ENCODE peak calls at places on chromosomes 7 and 10, in nine cellular contexts. Q, J, A, V, M, Z, E, D and O are unnamed samples.

GRCh38 chr10:112139176-112139575 is 44.4 kb downstream of the GPAM start:
- DNase-seq in D (no peak), J (no peak), V (no peak), E (no peak), Z (no peak), A (no peak), M (no peak), Q (no peak), O (peak; percentile 30)

GRCh38 chr10:58023341-58024073 is 244.2 kb downstream of the IPMK start:
- DNase-seq in D (no peak), E (no peak), Q (no peak), A (peak; percentile 76), Z (peak; percentile 49), M (no peak), V (peak; percentile 57), J (no peak), O (no peak)

GRCh38 chr7:39490296-39490695 is 75.9 kb upstream of the YAE1 start:
- DNase-seq in Q (no peak), V (no peak), D (no peak), E (no peak), M (no peak), Z (no peak), J (no peak), A (no peak), O (no peak)

GRCh38 chr7:5695037-5695708 is 86.3 kb downstream of the RNF216 start:
- DNase-seq in A (peak; percentile 73), V (no peak), J (no peak), Z (peak; percentile 53), E (no peak), D (no peak), Q (peak; percentile 48), M (no peak), O (no peak)

GRCh38 chr10:108132303-108132702 is 967.8 kb upstream of the SORCS1 start:
- DNase-seq in V (no peak), A (no peak), M (no peak), D (no peak), J (no peak), Q (no peak), E (no peak), Z (no peak), O (no peak)

GRCh38 chr10:22219308-22219707 is 1.5 kb upstream of the EBLN1 start:
- DNase-seq in Z (no peak), A (peak; percentile 0), Q (no peak), E (no peak), D (no peak), V (no peak), M (no peak), J (no peak), O (no peak)

GRCh38 chr10:2508971-2509605 is 558.3 kb upstream of the PFKP start:
- DNase-seq in E (no peak), Q (no peak), A (no peak), Z (no peak), D (no peak), V (no peak), M (no peak), J (no peak), O (no peak)

GRCh38 chr10:87952612-87953011 is 89.2 kb downstream of the PTEN start:
- DNase-seq in J (no peak), D (no peak), V (no peak), M (no peak), Q (no peak), Z (no peak), A (no peak), E (no peak), O (no peak)

GRCh38 chr7:17545348-17545747 is 246.9 kb downstream of the AHR start:
- DNase-seq in J (no peak), Q (no peak), A (peak; percentile 54), E (no peak), Z (no peak), M (no peak), V (no peak), D (no peak), O (no peak)

GRCh38 chr7:2621061-2621828 is 10.5 kb upstream of the TTYH3 start:
- DNase-seq in E (no peak), V (no peak), A (peak; percentile 66), M (no peak), Z (no peak), Q (peak; percentile 77), J (peak; percentile 89), D (no peak), O (no peak)

GRCh38 chr7:39073432-39073831 is 95.7 kb downstream of the POU6F2 start:
- DNase-seq in D (no peak), Q (no peak), V (no peak), A (no peak), Z (no peak), E (no peak), J (peak; percentile 69), M (no peak), O (no peak)

GRCh38 chr7:10724449-10724848 is 249.2 kb upstream of the PHF14 start:
- DNase-seq in J (no peak), M (no peak), V (no peak), A (no peak), Z (no peak), E (no peak), D (no peak), Q (no peak), O (no peak)

GRCh38 chr10:14536269-14536903 is 205.7 kb upstream of the FRMD4A start:
- DNase-seq in D (no peak), E (no peak), V (no peak), A (peak; percentile 16), J (no peak), Q (no peak), M (no peak), Z (no peak), O (no peak)

DNA sequence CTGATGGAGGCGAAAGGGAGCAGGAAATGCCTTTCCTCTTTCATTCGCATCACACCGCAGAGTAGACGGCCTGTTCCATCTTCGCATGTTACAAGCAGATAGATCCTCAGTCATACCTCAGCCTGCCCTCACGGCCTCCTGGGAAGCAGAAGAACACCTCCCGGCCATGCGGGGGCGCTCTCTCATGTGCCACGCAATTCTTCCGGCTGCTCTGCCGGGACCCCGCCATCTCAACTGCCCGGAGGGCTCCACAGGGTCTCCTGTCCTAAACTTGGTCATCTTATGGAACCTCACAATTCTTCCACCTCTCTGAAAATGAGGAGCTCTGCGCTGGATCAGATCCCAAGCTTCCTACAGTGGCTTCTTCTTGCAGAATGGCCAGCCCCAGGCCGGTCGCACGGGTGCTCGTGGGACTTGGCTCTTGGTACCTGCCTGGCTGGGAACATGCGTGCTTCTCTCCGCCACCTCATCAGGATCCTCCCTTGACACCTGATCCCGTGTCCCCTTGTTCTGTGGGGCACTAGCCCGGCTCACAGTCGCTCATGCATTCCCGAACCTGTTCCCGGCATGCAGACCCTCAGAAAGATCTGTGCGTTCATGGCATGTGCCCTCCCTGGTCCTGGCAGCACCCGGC is 262.8 kb upstream of the SHH start:
- DNase-seq in D (no peak), J (no peak), Z (no peak), V (no peak), A (no peak), Q (no peak), M (no peak), E (peak; percentile 87), O (no peak)
- TF ChIP-seq CTCF in D (no peak), J (peak; percentile 26), Z (no peak), V (no peak), A (no peak), Q (no peak), M (no peak), E (no peak), O (no peak)

GRCh38 chr7:93463764-93464163 is 110.8 kb downstream of the CALCR start:
- DNase-seq in Z (no peak), Q (no peak), V (no peak), E (no peak), M (no peak), J (no peak), D (no peak), A (no peak), O (no peak)

DNA sequence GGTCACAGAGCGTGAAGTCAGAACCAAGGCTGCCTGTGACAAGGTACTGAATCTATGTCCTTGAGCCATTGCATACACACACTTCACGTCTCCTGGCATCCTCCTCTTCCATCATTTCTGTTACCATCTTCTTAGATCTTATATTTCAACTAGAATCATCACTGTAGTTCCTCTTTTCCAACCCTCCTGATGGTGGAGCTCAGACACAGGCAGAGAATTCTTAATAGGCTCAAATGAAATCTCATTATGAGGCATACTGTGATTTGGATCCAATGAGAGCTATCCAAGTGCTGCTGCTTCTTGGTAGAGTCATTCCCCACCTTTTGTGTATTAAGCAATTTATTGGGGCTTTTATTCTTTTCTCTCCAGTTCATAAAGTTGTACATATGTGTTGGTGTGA is 113.2 kb downstream of the CALCR start:
- DNase-seq in V (no peak), Z (no peak), J (no peak), E (no peak), A (no peak), M (no peak), D (no peak), Q (no peak), O (no peak)
- TF ChIP-seq CTCF in V (no peak), Z (no peak), J (peak; percentile 43), E (peak; percentile 49), A (no peak), M (peak; percentile 12), D (no peak), Q (no peak), O (no peak)

GRCh38 chr7:27305854-27306253 is 63.3 kb downstream of the EVX1 start:
- DNase-seq in D (no peak), Z (no peak), A (no peak), M (no peak), V (no peak), E (no peak), Q (no peak), J (no peak), O (no peak)

GRCh38 chr7:27303021-27303420 is 60.4 kb downstream of the EVX1 start:
- DNase-seq in V (no peak), J (no peak), Q (no peak), D (no peak), E (no peak), M (no peak), Z (no peak), A (peak; percentile 2), O (no peak)

GRCh38 chr7:27300401-27300800 is 57.8 kb downstream of the EVX1 start:
- DNase-seq in M (no peak), D (no peak), Q (no peak), E (no peak), A (peak; percentile 6), V (no peak), Z (no peak), J (no peak), O (no peak)

DNA sequence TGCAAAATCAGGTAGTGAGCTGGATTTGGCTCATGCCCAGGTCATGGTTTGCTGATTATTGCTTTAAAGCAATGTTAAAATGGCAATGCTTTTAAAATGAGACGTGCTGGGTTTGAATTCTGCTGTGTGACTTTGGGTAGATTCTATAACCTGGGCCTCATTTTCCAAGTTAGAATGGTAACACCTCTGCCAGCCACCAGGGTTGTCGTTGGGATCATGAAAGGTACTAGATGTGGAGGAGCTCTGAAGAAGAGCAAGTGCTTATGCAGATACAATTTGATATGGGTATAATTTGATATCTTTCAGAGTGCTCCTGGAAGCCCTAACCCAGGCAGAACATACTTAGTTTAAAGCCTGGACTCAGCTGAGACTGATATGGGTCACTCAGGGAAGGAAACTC is 60.0 kb downstream of the EVX1 start:
- DNase-seq in Z (no peak), A (no peak), Q (no peak), M (no peak), V (no peak), E (no peak), J (no peak), D (no peak), O (no peak)
- TF ChIP-seq CTCF in Z (no peak), A (no peak), Q (no peak), M (no peak), V (no peak), E (no peak), J (peak; percentile 55), D (no peak), O (no peak)

GRCh38 chr7:66657798-66658197 is 29.1 kb downstream of the KCTD7 start:
- DNase-seq in J (no peak), E (no peak), D (no peak), V (no peak), M (no peak), Q (no peak), Z (no peak), A (no peak), O (no peak)

GRCh38 chr7:66654275-66655112 is 25.8 kb downstream of the KCTD7 start:
- DNase-seq in M (peak; percentile 97), Q (peak; percentile 99), V (peak; percentile 96), Z (peak; percentile 81), J (peak; percentile 99), D (peak; percentile 92), A (peak; percentile 97), E (peak; percentile 99), O (peak; percentile 99)
- TF ChIP-seq CTCF in M (no peak), Q (no peak), V (no peak), Z (no peak), J (no peak), D (no peak), A (no peak), E (no peak), O (no peak)